ENCODE peak calls at places on chromosomes 7 and 10, in ten cellular contexts. One of them, this sample, is unnamed.

GRCh38 chr10:47241256-47241655 is 58.7 kb upstream of the GDF10 start:
- DNase-seq in colonic mucosa: no peak
- DNase-seq in stomach: no peak
- DNase-seq in heart right ventricle: no peak
- DNase-seq in HL-60: no peak
- DNase-seq in right lobe of liver: no peak
- DNase-seq in suprapubic skin: no peak
- DNase-seq in body of pancreas: no peak
- DNase-seq in HCT116: no peak
- DNase-seq in BJ: no peak
- DNase-seq in this sample: no peak

GRCh38 chr7:155002411-155003214 is at the start of gene PAXIP1:
- DNase-seq in HL-60: peak; percentile 46
- DNase-seq in heart right ventricle: peak; percentile 23
- DNase-seq in stomach: peak; percentile 50
- DNase-seq in BJ: no peak
- DNase-seq in body of pancreas: peak; percentile 62
- DNase-seq in right lobe of liver: peak; percentile 65
- DNase-seq in suprapubic skin: no peak
- DNase-seq in HCT116: no peak
- DNase-seq in colonic mucosa: no peak
- DNase-seq in this sample: peak; percentile 87

GRCh38 chr7:51226042-51226755 is 90.4 kb downstream of the COBL start:
- DNase-seq in body of pancreas: no peak
- DNase-seq in suprapubic skin: no peak
- DNase-seq in heart right ventricle: no peak
- DNase-seq in colonic mucosa: no peak
- DNase-seq in HCT116: no peak
- DNase-seq in HL-60: no peak
- DNase-seq in right lobe of liver: no peak
- DNase-seq in stomach: no peak
- DNase-seq in BJ: no peak
- DNase-seq in this sample: no peak

GRCh38 chr7:122038904-122039303 is 105.1 kb downstream of the AASS start:
- DNase-seq in BJ: no peak
- DNase-seq in right lobe of liver: no peak
- DNase-seq in body of pancreas: no peak
- DNase-seq in HL-60: no peak
- DNase-seq in stomach: no peak
- DNase-seq in colonic mucosa: no peak
- DNase-seq in suprapubic skin: no peak
- DNase-seq in heart right ventricle: no peak
- DNase-seq in HCT116: no peak
- DNase-seq in this sample: no peak

GRCh38 chr10:61830072-61830845 is 71.2 kb upstream of the ARID5B start:
- DNase-seq in suprapubic skin: no peak
- DNase-seq in HL-60: no peak
- DNase-seq in colonic mucosa: no peak
- DNase-seq in right lobe of liver: no peak
- DNase-seq in HCT116: no peak
- DNase-seq in stomach: peak; percentile 34
- DNase-seq in BJ: no peak
- DNase-seq in body of pancreas: no peak
- DNase-seq in heart right ventricle: peak; percentile 10
- DNase-seq in this sample: peak; percentile 48

GRCh38 chr10:19656420-19657042 is 159.7 kb upstream of the PLXDC2 start:
- DNase-seq in colonic mucosa: no peak
- DNase-seq in BJ: no peak
- DNase-seq in suprapubic skin: no peak
- DNase-seq in stomach: no peak
- DNase-seq in heart right ventricle: no peak
- DNase-seq in body of pancreas: no peak
- DNase-seq in right lobe of liver: no peak
- DNase-seq in HCT116: no peak
- DNase-seq in HL-60: no peak
- DNase-seq in this sample: peak; percentile 28

GRCh38 chr10:81179805-81180452 is 642.2 kb downstream of the SH2D4B start:
- DNase-seq in colonic mucosa: peak; percentile 33
- DNase-seq in stomach: no peak
- DNase-seq in HL-60: peak; percentile 37
- DNase-seq in right lobe of liver: no peak
- DNase-seq in suprapubic skin: no peak
- DNase-seq in BJ: no peak
- DNase-seq in body of pancreas: no peak
- DNase-seq in HCT116: no peak
- DNase-seq in heart right ventricle: no peak
- DNase-seq in this sample: peak; percentile 28

GRCh38 chr7:130189281-130189782 is 15.9 kb downstream of the TMEM209 start:
- DNase-seq in BJ: peak; percentile 18
- DNase-seq in right lobe of liver: no peak
- DNase-seq in body of pancreas: no peak
- DNase-seq in stomach: no peak
- DNase-seq in suprapubic skin: no peak
- DNase-seq in HCT116: no peak
- DNase-seq in heart right ventricle: no peak
- DNase-seq in HL-60: no peak
- DNase-seq in colonic mucosa: no peak
- DNase-seq in this sample: no peak

GRCh38 chr7:2687338-2687869 is 598 bp upstream of the AMZ1 start:
- DNase-seq in body of pancreas: peak; percentile 43
- DNase-seq in HCT116: no peak
- DNase-seq in suprapubic skin: no peak
- DNase-seq in HL-60: no peak
- DNase-seq in stomach: peak; percentile 40
- DNase-seq in heart right ventricle: no peak
- DNase-seq in right lobe of liver: no peak
- DNase-seq in colonic mucosa: no peak
- DNase-seq in BJ: peak; percentile 51
- DNase-seq in this sample: no peak

GRCh38 chr7:40283391-40283790 is 148.6 kb downstream of the SUGCT start:
- DNase-seq in suprapubic skin: no peak
- DNase-seq in right lobe of liver: no peak
- DNase-seq in body of pancreas: no peak
- DNase-seq in HCT116: no peak
- DNase-seq in colonic mucosa: no peak
- DNase-seq in stomach: no peak
- DNase-seq in BJ: no peak
- DNase-seq in HL-60: no peak
- DNase-seq in heart right ventricle: no peak
- DNase-seq in this sample: no peak

GRCh38 chr10:47092822-47093221 is 181.6 kb downstream of the PTPN20 start:
- DNase-seq in suprapubic skin: no peak
- DNase-seq in right lobe of liver: no peak
- DNase-seq in HL-60: no peak
- DNase-seq in colonic mucosa: no peak
- DNase-seq in HCT116: no peak
- DNase-seq in BJ: no peak
- DNase-seq in body of pancreas: peak; percentile 32
- DNase-seq in heart right ventricle: no peak
- DNase-seq in stomach: no peak
- DNase-seq in this sample: no peak

GRCh38 chr7:79063019-79063698 is 390.3 kb downstream of the MAGI2 start:
- DNase-seq in body of pancreas: no peak
- DNase-seq in stomach: no peak
- DNase-seq in heart right ventricle: no peak
- DNase-seq in right lobe of liver: no peak
- DNase-seq in suprapubic skin: no peak
- DNase-seq in colonic mucosa: no peak
- DNase-seq in BJ: no peak
- DNase-seq in HCT116: no peak
- DNase-seq in HL-60: no peak
- DNase-seq in this sample: no peak

GRCh38 chr7:47535033-47535703 is 46.7 kb downstream of the TNS3 start:
- DNase-seq in colonic mucosa: no peak
- DNase-seq in BJ: no peak
- DNase-seq in body of pancreas: no peak
- DNase-seq in HL-60: no peak
- DNase-seq in HCT116: no peak
- DNase-seq in heart right ventricle: no peak
- DNase-seq in suprapubic skin: no peak
- DNase-seq in stomach: no peak
- DNase-seq in right lobe of liver: no peak
- DNase-seq in this sample: no peak

GRCh38 chr10:61280303-61280702 is 172.9 kb downstream of the TMEM26 start:
- DNase-seq in right lobe of liver: no peak
- DNase-seq in stomach: no peak
- DNase-seq in heart right ventricle: no peak
- DNase-seq in body of pancreas: no peak
- DNase-seq in colonic mucosa: no peak
- DNase-seq in suprapubic skin: no peak
- DNase-seq in HCT116: no peak
- DNase-seq in HL-60: no peak
- DNase-seq in BJ: no peak
- DNase-seq in this sample: no peak

GRCh38 chr10:46555713-46556514 is 544 bp downstream of the GPRIN2 start:
- DNase-seq in colonic mucosa: peak; percentile 76
- DNase-seq in body of pancreas: peak; percentile 56
- DNase-seq in HCT116: no peak
- DNase-seq in HL-60: peak; percentile 1
- DNase-seq in BJ: no peak
- DNase-seq in heart right ventricle: no peak
- DNase-seq in suprapubic skin: peak; percentile 83
- DNase-seq in stomach: peak; percentile 47
- DNase-seq in right lobe of liver: peak; percentile 30
- DNase-seq in this sample: no peak

GRCh38 chr7:21169667-21170605 is 257.9 kb upstream of the SP4 start:
- DNase-seq in suprapubic skin: no peak
- DNase-seq in HCT116: no peak
- DNase-seq in BJ: no peak
- DNase-seq in body of pancreas: no peak
- DNase-seq in HL-60: no peak
- DNase-seq in stomach: no peak
- DNase-seq in right lobe of liver: no peak
- DNase-seq in heart right ventricle: no peak
- DNase-seq in colonic mucosa: no peak
- DNase-seq in this sample: peak; percentile 21

GRCh38 chr7:27169658-27170493 is 4.2 kb downstream of the HOXA10 start:
- DNase-seq in stomach: no peak
- DNase-seq in HL-60: no peak
- DNase-seq in HCT116: no peak
- DNase-seq in body of pancreas: no peak
- DNase-seq in right lobe of liver: no peak
- DNase-seq in suprapubic skin: no peak
- DNase-seq in colonic mucosa: no peak
- DNase-seq in heart right ventricle: no peak
- DNase-seq in BJ: no peak
- DNase-seq in this sample: no peak

GRCh38 chr10:110915035-110915434 is 3.9 kb downstream of the BBIP1 start:
- DNase-seq in BJ: no peak
- DNase-seq in body of pancreas: no peak
- DNase-seq in right lobe of liver: no peak
- DNase-seq in HCT116: no peak
- DNase-seq in heart right ventricle: no peak
- DNase-seq in colonic mucosa: no peak
- DNase-seq in stomach: no peak
- DNase-seq in HL-60: no peak
- DNase-seq in suprapubic skin: no peak
- DNase-seq in this sample: no peak

GRCh38 chr10:132523561-132524442 is 13.8 kb upstream of the INPP5A start:
- DNase-seq in suprapubic skin: peak; percentile 71
- DNase-seq in stomach: no peak
- DNase-seq in BJ: no peak
- DNase-seq in body of pancreas: peak; percentile 3
- DNase-seq in right lobe of liver: no peak
- DNase-seq in HCT116: no peak
- DNase-seq in heart right ventricle: peak; percentile 1
- DNase-seq in colonic mucosa: no peak
- DNase-seq in HL-60: no peak
- DNase-seq in this sample: no peak

DNA sequence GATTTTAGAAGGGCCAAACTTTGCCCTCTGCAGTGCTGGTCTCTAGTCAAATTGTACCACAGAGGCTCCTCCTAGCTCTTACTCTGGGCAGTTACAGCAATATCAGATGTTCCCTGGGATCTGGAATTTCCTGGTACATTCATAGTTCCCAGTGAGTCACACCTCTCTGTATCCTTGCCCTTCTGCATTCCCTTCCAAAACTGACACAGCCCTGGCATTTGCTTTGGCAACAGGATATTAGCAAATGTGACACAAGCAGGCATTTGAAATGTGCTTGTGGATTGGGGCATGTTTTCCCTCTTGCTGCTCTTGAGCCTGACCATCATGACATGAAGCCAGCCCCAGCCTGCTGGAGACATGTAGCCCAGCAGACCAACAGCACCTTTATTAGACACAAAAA is 284.7 kb upstream of the AKR1E2 start:
- DNase-seq in HL-60: no peak
- DNase-seq in heart right ventricle: no peak
- DNase-seq in body of pancreas: no peak
- DNase-seq in suprapubic skin: no peak
- DNase-seq in stomach: peak; percentile 44
- DNase-seq in HCT116: peak; percentile 81
- DNase-seq in colonic mucosa: peak; percentile 53
- DNase-seq in BJ: peak; percentile 83
- DNase-seq in right lobe of liver: no peak
- DNase-seq in this sample: no peak
- TF ChIP-seq CTCF in HL-60: no peak
- TF ChIP-seq CTCF in heart right ventricle: no peak
- TF ChIP-seq CTCF in body of pancreas: no peak
- TF ChIP-seq CTCF in suprapubic skin: no peak
- TF ChIP-seq CTCF in stomach: no peak
- TF ChIP-seq CTCF in HCT116: no peak
- TF ChIP-seq CTCF in colonic mucosa: no peak
- TF ChIP-seq CTCF in BJ: peak; percentile 56
- TF ChIP-seq CTCF in right lobe of liver: no peak
- TF ChIP-seq CTCF in this sample: peak; percentile 35

GRCh38 chr10:117539903-117540639 is 2.5 kb upstream of the EMX2 start:
- DNase-seq in heart right ventricle: no peak
- DNase-seq in stomach: no peak
- DNase-seq in colonic mucosa: no peak
- DNase-seq in body of pancreas: no peak
- DNase-seq in BJ: no peak
- DNase-seq in HCT116: no peak
- DNase-seq in right lobe of liver: no peak
- DNase-seq in suprapubic skin: no peak
- DNase-seq in HL-60: no peak
- DNase-seq in this sample: no peak
- H3K27me3 ChIP-seq in heart right ventricle: peaks cover 98% of the 10 kb centered on the region
- H3K27me3 ChIP-seq in stomach: peaks cover 75% of the 10 kb centered on the region
- H3K27me3 ChIP-seq in colonic mucosa: peaks cover 95% of the 10 kb centered on the region
- H3K27me3 ChIP-seq in body of pancreas: peaks cover 67% of the 10 kb centered on the region
- H3K27me3 ChIP-seq in BJ: peaks cover 37% of the 10 kb centered on the region
- H3K27me3 ChIP-seq in HCT116: no peaks in the 10 kb centered on the region
- H3K27me3 ChIP-seq in right lobe of liver: peaks cover 67% of the 10 kb centered on the region
- H3K27me3 ChIP-seq in suprapubic skin: peaks cover 77% of the 10 kb centered on the region
- H3K27me3 ChIP-seq in HL-60: peaks cover 82% of the 10 kb centered on the region
- H3K27me3 ChIP-seq in this sample: peaks cover 100% of the 10 kb centered on the region

GRCh38 chr10:37754538-37755323 is 102.7 kb downstream of the ZNF248 start:
- DNase-seq in colonic mucosa: peak; percentile 26
- DNase-seq in body of pancreas: peak; percentile 44
- DNase-seq in right lobe of liver: no peak
- DNase-seq in HCT116: peak; percentile 7
- DNase-seq in suprapubic skin: no peak
- DNase-seq in heart right ventricle: peak; percentile 18
- DNase-seq in stomach: peak; percentile 36
- DNase-seq in BJ: no peak
- DNase-seq in HL-60: peak; percentile 45
- DNase-seq in this sample: no peak
- TF ChIP-seq CTCF in colonic mucosa: peak; percentile 25
- TF ChIP-seq CTCF in body of pancreas: no peak
- TF ChIP-seq CTCF in right lobe of liver: peak; percentile 60
- TF ChIP-seq CTCF in HCT116: no peak
- TF ChIP-seq CTCF in suprapubic skin: no peak
- TF ChIP-seq CTCF in heart right ventricle: peak; percentile 54
- TF ChIP-seq CTCF in stomach: peak; percentile 30
- TF ChIP-seq CTCF in BJ: no peak
- TF ChIP-seq CTCF in HL-60: peak; percentile 65
- TF ChIP-seq CTCF in this sample: no peak

GRCh38 chr10:99233000-99233679 is 2.5 kb downstream of the HPSE2 start:
- DNase-seq in colonic mucosa: no peak
- DNase-seq in BJ: no peak
- DNase-seq in stomach: no peak
- DNase-seq in HCT116: no peak
- DNase-seq in body of pancreas: no peak
- DNase-seq in suprapubic skin: no peak
- DNase-seq in HL-60: no peak
- DNase-seq in right lobe of liver: no peak
- DNase-seq in heart right ventricle: no peak
- DNase-seq in this sample: no peak
- H3K27me3 ChIP-seq in colonic mucosa: peaks cover 57% of the 10 kb centered on the region
- H3K27me3 ChIP-seq in BJ: peaks cover 44% of the 10 kb centered on the region
- H3K27me3 ChIP-seq in stomach: peaks cover 6% of the 10 kb centered on the region
- H3K27me3 ChIP-seq in HCT116: peaks cover 61% of the 10 kb centered on the region
- H3K27me3 ChIP-seq in body of pancreas: peaks cover 14% of the 10 kb centered on the region
- H3K27me3 ChIP-seq in suprapubic skin: peaks cover 87% of the 10 kb centered on the region
- H3K27me3 ChIP-seq in HL-60: peaks cover 56% of the 10 kb centered on the region
- H3K27me3 ChIP-seq in right lobe of liver: peaks cover 38% of the 10 kb centered on the region
- H3K27me3 ChIP-seq in heart right ventricle: peaks cover 89% of the 10 kb centered on the region
- H3K27me3 ChIP-seq in this sample: peaks cover 100% of the 10 kb centered on the region

This sample was measured in cardiac muscle cell.